ENCODE peak calls at places on chromosome 18, in nine cellular contexts. W, C, Q, P, N, D, F, E and Z are unnamed samples.

GRCh38 chr18:28854964-28855363 is 678.0 kb upstream of the CDH2 start:
- DNase-seq in W (no peak), C (no peak), Q (no peak), P (no peak), N (no peak), D (no peak), F (no peak), E (no peak), Z (no peak)

GRCh38 chr18:7514796-7515440 is 52.2 kb upstream of the PTPRM start:
- DNase-seq in W (no peak), C (no peak), Q (no peak), P (no peak), N (no peak), D (no peak), F (no peak), E (no peak), Z (no peak)

GRCh38 chr18:7492385-7492784 is 74.7 kb upstream of the PTPRM start:
- DNase-seq in W (no peak), C (no peak), Q (no peak), P (no peak), N (no peak), D (no peak), F (no peak), E (no peak), Z (no peak)

GRCh38 chr18:22335644-22336275 is 82.0 kb downstream of the CTAGE1 start:
- DNase-seq in W (no peak), C (no peak), Q (no peak), P (no peak), N (peak), D (no peak), F (peak), E (no peak), Z (no peak)

GRCh38 chr18:50545936-50546335 is 14.0 kb upstream of the MAPK4 start:
- DNase-seq in W (no peak), C (no peak), Q (no peak), P (no peak), N (no peak), D (no peak), F (no peak), E (no peak), Z (no peak)

GRCh38 chr18:74376523-74376922 is 60.9 kb downstream of the C18orf63 start:
- DNase-seq in W (no peak), C (no peak), Q (no peak), P (peak), N (peak), D (no peak), F (no peak), E (no peak), Z (no peak)

GRCh38 chr18:40058811-40059570 is 1896.0 kb upstream of the PIK3C3 start:
- DNase-seq in W (no peak), C (no peak), Q (no peak), P (no peak), N (no peak), D (no peak), F (no peak), E (no peak), Z (no peak)

GRCh38 chr18:76955529-76956170 is 133.3 kb downstream of the ZNF236 start:
- DNase-seq in W (no peak), C (no peak), Q (no peak), P (peak), N (peak), D (no peak), F (peak), E (no peak), Z (no peak)

GRCh38 chr18:52903858-52904257 is 563.9 kb downstream of the DCC start:
- DNase-seq in W (peak), C (no peak), Q (peak), P (peak), N (peak), D (peak), F (peak), E (no peak), Z (peak)

GRCh38 chr18:9575558-9575957 is 38.8 kb downstream of the PPP4R1 start:
- DNase-seq in W (peak), C (peak), Q (peak), P (peak), N (peak), D (peak), F (peak), E (peak), Z (peak)

GRCh38 chr18:961644-962355 is 57.1 kb downstream of the ADCYAP1 start:
- DNase-seq in W (peak), C (peak), Q (peak), P (no peak), N (peak), D (peak), F (peak), E (peak), Z (peak)

GRCh38 chr18:36724591-36725001 is 104.2 kb downstream of the TPGS2 start:
- DNase-seq in W (no peak), C (no peak), Q (no peak), P (no peak), N (peak), D (no peak), F (no peak), E (peak), Z (no peak)

GRCh38 chr18:28494151-28494550 is 317.2 kb upstream of the CDH2 start:
- DNase-seq in W (no peak), C (peak), Q (no peak), P (no peak), N (no peak), D (no peak), F (no peak), E (no peak), Z (no peak)

GRCh38 chr18:26556573-26556972 is 8.2 kb upstream of the KCTD1 start:
- DNase-seq in W (no peak), C (no peak), Q (no peak), P (no peak), N (no peak), D (no peak), F (no peak), E (no peak), Z (peak)

GRCh38 chr18:72828601-72829000 is 39.2 kb downstream of the NETO1 start:
- DNase-seq in W (no peak), C (no peak), Q (no peak), P (no peak), N (no peak), D (no peak), F (no peak), E (no peak), Z (no peak)

GRCh38 chr18:8661754-8662573 is 43.4 kb upstream of the MTCL1 start:
- DNase-seq in W (no peak), C (no peak), Q (no peak), P (no peak), N (peak), D (no peak), F (peak), E (no peak), Z (no peak)

GRCh38 chr18:58579561-58580047 is 49.3 kb downstream of the ALPK2 start:
- DNase-seq in W (no peak), C (peak), Q (no peak), P (no peak), N (no peak), D (no peak), F (no peak), E (no peak), Z (no peak)
- H3K4me3 ChIP-seq in W (no peak), C (peak), Q (no peak), P (no peak), N (no peak), D (no peak), F (no peak), E (no peak), Z (no peak)

GRCh38 chr18:78069784-78070664 is 820.4 kb downstream of the GALR1 start:
- DNase-seq in W (peak), C (no peak), Q (no peak), P (peak), N (no peak), D (no peak), F (peak), E (no peak), Z (no peak)
- TF ChIP-seq CTCF in W (no peak), C (no peak), Q (no peak), P (no peak), N (no peak), D (no peak), F (no peak), E (no peak), Z (no peak)

DNA sequence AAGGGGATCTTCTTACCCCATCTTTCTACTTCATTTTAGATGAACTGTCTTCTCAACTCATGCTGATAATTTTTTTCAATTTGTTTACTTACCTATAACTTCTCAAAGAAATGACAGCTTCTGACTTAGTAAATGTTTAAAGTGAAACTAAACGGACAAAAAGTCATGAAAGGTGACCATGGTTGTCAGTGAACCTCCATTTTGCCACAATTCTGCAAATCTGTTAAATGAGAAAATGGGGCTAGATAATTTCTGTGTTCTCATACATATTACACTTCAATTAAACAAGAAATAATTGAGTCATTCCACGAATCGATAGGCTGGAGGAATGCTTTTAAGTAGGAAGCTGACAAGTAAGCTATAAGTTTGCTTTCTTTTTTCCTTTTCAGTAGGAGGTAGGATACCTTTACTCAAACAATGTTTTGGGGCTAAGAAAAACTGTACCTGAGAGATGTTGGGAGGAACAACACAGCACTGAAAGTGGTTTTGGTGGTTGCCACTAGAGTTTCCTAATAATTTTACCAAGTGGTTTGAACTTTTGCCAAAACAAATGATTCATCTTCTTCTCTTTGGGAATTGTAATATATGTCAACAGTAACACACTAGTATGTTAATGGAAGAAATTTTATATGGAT is 17.1 kb downstream of the DYNAP start:
- DNase-seq in W (no peak), C (no peak), Q (no peak), P (no peak), N (no peak), D (no peak), F (no peak), E (no peak), Z (no peak)
- H3K4me3 ChIP-seq in W (no peak), C (no peak), Q (no peak), P (no peak), N (peak), D (peak), F (peak), E (no peak), Z (no peak)

GRCh38 chr18:25351773-25352628 is at the start of gene ZNF521:
- DNase-seq in W (peak), C (peak), Q (peak), P (peak), N (peak), D (peak), F (peak), E (peak), Z (peak)
- TF ChIP-seq CTCF in W (no peak), C (peak), Q (no peak), P (no peak), N (no peak), D (peak), F (no peak), E (peak), Z (no peak)

GRCh38 chr18:14944838-14945237 is 196.9 kb downstream of the ANKRD30B start:
- DNase-seq in W (no peak), C (no peak), Q (no peak), P (no peak), N (no peak), D (no peak), F (no peak), E (no peak), Z (no peak)

GRCh38 chr18:14941792-14942191 is 193.8 kb downstream of the ANKRD30B start:
- DNase-seq in W (no peak), C (no peak), Q (no peak), P (no peak), N (no peak), D (no peak), F (no peak), E (no peak), Z (no peak)

GRCh38 chr18:14943967-14944636 is 196.1 kb downstream of the ANKRD30B start:
- DNase-seq in W (no peak), C (no peak), Q (no peak), P (no peak), N (no peak), D (no peak), F (no peak), E (no peak), Z (no peak)

GRCh38 chr18:14942275-14942674 is 194.3 kb downstream of the ANKRD30B start:
- DNase-seq in W (no peak), C (no peak), Q (no peak), P (no peak), N (no peak), D (no peak), F (no peak), E (no peak), Z (no peak)

DNA sequence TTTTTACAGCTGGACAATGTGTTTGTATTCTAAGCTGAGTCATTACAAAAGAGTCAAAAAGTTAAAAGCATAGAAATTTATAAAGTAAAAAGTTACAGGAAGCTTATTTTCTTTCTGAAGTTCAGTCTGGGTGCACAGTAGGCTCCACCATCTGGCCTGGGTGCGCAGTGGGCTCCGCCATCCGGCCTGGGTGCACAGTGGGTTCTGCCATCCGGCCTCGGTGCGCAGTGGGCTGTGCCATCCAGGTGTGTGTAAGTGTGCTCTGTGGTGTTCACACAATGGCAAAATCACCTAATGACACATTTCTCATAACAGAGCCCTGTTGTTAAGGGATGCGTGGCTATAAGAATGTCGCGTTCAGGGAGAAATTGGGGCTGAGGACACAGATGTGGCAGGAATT is 195.5 kb downstream of the ANKRD30B start:
- DNase-seq in W (no peak), C (no peak), Q (no peak), P (no peak), N (no peak), D (no peak), F (no peak), E (no peak), Z (no peak)
- H3K4me3 ChIP-seq in W (no peak), C (no peak), Q (no peak), P (no peak), N (no peak), D (no peak), F (no peak), E (no peak), Z (no peak)